ENCODE peak calls at places on chromosomes 12 and 14, in seven cellular contexts. Z is CD4-positive, alpha-beta memory T cell; N is CD8-positive, alpha-beta memory T cell; K is osteoblast; E is mucosa of descending colon; O is fibroblast of lung; J is psoas muscle. Y is an unnamed sample. For H3K4me1, the result is how much of the 10 kb centered on the place peaks cover.

GRCh38 chr14:92890830-92891598 is 31.9 kb upstream of the CHGA start:
- DNase-seq in Z (no peak), N (no peak), K (no peak), E (no peak), O (no peak), J (no peak), Y (no peak)

GRCh38 chr12:78062781-78063180 is 232.1 kb downstream of the NAV3 start:
- DNase-seq in Z (no peak), N (no peak), K (no peak), E (peak), O (peak), J (no peak), Y (peak)

GRCh38 chr14:103108749-103109207 is 14.3 kb downstream of the EXOC3L4 start:
- DNase-seq in Z (no peak), N (no peak), K (peak), E (no peak), O (peak), J (peak), Y (no peak)

GRCh38 chr12:96047621-96048211 is 12.3 kb upstream of the LTA4H start:
- DNase-seq in Z (peak), N (no peak), K (peak), E (peak), O (peak), J (no peak), Y (peak)

GRCh38 chr14:37591941-37592287 is 3.1 kb downstream of the FOXA1 start:
- DNase-seq in Z (no peak), N (no peak), K (peak), E (peak), O (no peak), J (no peak), Y (no peak)

GRCh38 chr12:97075583-97076268 is 168.7 kb downstream of the NEDD1 start:
- DNase-seq in Z (no peak), N (no peak), K (no peak), E (no peak), O (peak), J (no peak), Y (no peak)

GRCh38 chr12:56616244-56616643 is 13.9 kb downstream of the BAZ2A start:
- DNase-seq in Z (no peak), N (no peak), K (no peak), E (no peak), O (no peak), J (no peak), Y (no peak)

GRCh38 chr12:19978193-19978592 is 390.1 kb upstream of the PDE3A start:
- DNase-seq in Z (no peak), N (no peak), K (peak), E (no peak), O (peak), J (no peak), Y (no peak)

GRCh38 chr12:69366796-69367195 is 7.3 kb downstream of the YEATS4 start:
- DNase-seq in Z (no peak), N (no peak), K (no peak), E (no peak), O (no peak), J (no peak), Y (no peak)

GRCh38 chr12:2988494-2988893 is 29.3 kb downstream of the TEAD4 start:
- DNase-seq in Z (no peak), N (no peak), K (peak), E (no peak), O (no peak), J (no peak), Y (no peak)

GRCh38 chr12:121774968-121775474 is 18.5 kb downstream of the RHOF start:
- DNase-seq in Z (no peak), N (no peak), K (peak), E (no peak), O (peak), J (no peak), Y (peak)

GRCh38 chr14:38143651-38144505 is 63.8 kb upstream of the SSTR1 start:
- DNase-seq in Z (no peak), N (no peak), K (no peak), E (no peak), O (peak), J (no peak), Y (no peak)

GRCh38 chr12:120100630-120101029 is 15.9 kb downstream of the RAB35 start:
- DNase-seq in Z (no peak), N (no peak), K (peak), E (peak), O (peak), J (peak), Y (peak)
- H3K4me1 ChIP-seq in Z (under half), N (under half), K (under half), E (under half), O (under half), J (under half), Y (under half)

GRCh38 chr12:132430838-132431826 is 58.8 kb upstream of the FBRSL1 start:
- DNase-seq in Z (no peak), N (no peak), K (peak), E (peak), O (no peak), J (no peak), Y (peak)
- H3K4me1 ChIP-seq in Z (under half), N (under half), K (under half), E (under half), O (under half), J (under half), Y (under half)

DNA sequence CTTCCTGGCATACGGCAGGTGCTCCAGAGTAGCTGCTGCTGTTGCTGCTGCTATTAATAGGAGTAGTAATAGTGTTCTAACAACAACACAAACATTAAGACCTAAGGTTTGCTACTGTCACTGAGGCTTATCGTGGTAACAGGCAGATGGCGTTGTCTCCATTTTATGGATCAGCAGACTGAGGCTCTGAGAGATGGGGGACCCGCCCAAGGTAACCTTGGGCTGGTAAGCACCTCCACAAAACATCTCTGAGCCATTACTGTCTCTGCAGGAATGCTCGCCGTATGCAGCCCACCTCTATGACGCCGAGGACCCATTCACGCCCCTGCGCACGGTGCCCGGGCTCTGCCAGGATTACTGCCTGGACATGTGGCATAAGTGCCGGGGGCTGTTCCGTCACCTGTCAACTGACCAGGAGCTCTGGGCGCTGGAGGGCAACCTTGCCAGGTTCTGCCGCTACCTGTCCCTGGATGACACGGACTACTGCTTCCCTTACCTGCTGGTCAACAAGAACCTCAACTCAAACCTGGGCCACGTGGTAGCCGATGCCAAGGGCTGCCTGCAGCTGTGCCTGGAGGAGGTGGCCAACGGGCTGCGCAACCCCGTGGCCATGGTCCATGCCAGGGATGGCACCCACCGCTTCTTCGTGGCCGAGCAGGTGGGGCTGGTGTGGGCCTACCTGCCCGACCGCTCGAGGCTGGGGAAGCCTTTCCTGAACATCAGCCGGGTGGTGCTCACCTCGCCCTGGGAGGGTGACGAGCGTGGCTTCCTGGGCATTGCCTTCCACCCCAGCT is 7.2 kb downstream of the HHIPL1 start:
- DNase-seq in Z (no peak), N (no peak), K (peak), E (no peak), O (no peak), J (no peak), Y (no peak)
- H3K4me1 ChIP-seq in Z (under half), N (under half), K (under half), E (under half), O (under half), J (under half), Y (under half)

DNA sequence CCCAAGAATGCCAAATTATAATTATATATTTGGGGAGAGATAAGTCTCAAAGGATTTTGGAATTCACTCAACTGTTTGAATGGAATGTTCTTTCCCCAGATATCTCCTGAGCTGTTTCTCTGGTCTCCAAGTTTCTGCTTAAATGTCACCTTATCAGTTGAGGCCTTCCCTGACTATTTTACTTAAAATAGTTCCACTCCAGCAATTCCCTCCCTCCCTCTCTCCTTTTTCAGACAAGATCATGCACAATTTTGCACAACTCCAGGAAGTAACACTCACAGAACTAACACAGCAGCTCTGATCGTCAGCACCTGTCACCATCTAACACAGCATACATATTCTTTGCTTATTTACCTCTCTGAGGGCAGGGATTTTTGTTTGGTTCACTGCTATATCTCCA is 12.5 kb downstream of the BTG1 start:
- DNase-seq in Z (no peak), N (no peak), K (no peak), E (no peak), O (peak), J (no peak), Y (no peak)
- H3K4me1 ChIP-seq in Z (half or more), N (half or more), K (half or more), E (under half), O (under half), J (half or more), Y (under half)

DNA sequence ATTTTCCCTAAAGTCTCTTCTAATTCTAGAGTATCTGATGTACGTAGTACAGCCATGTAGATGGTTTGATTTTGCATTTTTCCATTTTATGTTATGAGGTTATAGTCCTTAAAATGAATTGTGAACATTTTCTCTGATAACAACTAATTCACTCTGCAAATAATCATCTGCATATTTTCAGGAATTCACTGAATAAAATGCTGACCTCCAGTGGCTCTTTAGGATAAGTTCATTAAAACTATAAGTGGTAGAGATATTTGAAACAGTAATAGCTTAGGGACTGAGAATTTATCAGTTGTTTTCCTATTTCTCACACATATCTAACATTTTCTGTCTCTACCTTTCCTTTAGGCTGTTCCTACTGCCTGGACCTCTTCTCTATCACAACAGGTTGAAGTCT is 4.4 kb downstream of the MSRB3 start:
- DNase-seq in Z (no peak), N (no peak), K (no peak), E (no peak), O (no peak), J (no peak), Y (no peak)
- H3K4me1 ChIP-seq in Z (under half), N (under half), K (under half), E (under half), O (under half), J (under half), Y (under half)

Y was measured in right cardiac atrium.